ENCODE peak calls at places on chromosomes 11 and 22, in five cellular contexts. One of them, this sample, is unnamed.

GRCh38 chr22:48442663-48443062 is 1385.0 kb downstream of the BRD1 start:
- DNase-seq in A549: no peak
- DNase-seq in glutamatergic neuron: no peak
- DNase-seq in islet precursor cell: no peak
- DNase-seq in HL-60: no peak
- DNase-seq in this sample: no peak

GRCh38 chr11:73350908-73351636 is 25.1 kb upstream of the RELT start:
- DNase-seq in A549: peak
- DNase-seq in glutamatergic neuron: peak
- DNase-seq in islet precursor cell: no peak
- DNase-seq in HL-60: peak
- DNase-seq in this sample: peak

GRCh38 chr11:116918925-116919653 is 81.7 kb upstream of the APOA1 start:
- DNase-seq in A549: no peak
- DNase-seq in glutamatergic neuron: no peak
- DNase-seq in islet precursor cell: no peak
- DNase-seq in HL-60: no peak
- DNase-seq in this sample: no peak

GRCh38 chr11:18383388-18384156 is 10.8 kb upstream of the LDHA start:
- DNase-seq in A549: peak
- DNase-seq in glutamatergic neuron: no peak
- DNase-seq in islet precursor cell: peak
- DNase-seq in HL-60: peak
- DNase-seq in this sample: peak

GRCh38 chr11:71300187-71300586 is 47.8 kb upstream of the SHANK2 start:
- DNase-seq in A549: no peak
- DNase-seq in glutamatergic neuron: no peak
- DNase-seq in islet precursor cell: no peak
- DNase-seq in HL-60: no peak
- DNase-seq in this sample: no peak

GRCh38 chr11:33268945-33269567 is 11.9 kb downstream of the HIPK3 start:
- DNase-seq in A549: no peak
- DNase-seq in glutamatergic neuron: no peak
- DNase-seq in islet precursor cell: no peak
- DNase-seq in HL-60: no peak
- DNase-seq in this sample: no peak

GRCh38 chr11:111793863-111794262 is 27.7 kb upstream of the PPP2R1B start:
- DNase-seq in A549: no peak
- DNase-seq in glutamatergic neuron: no peak
- DNase-seq in islet precursor cell: peak
- DNase-seq in HL-60: no peak
- DNase-seq in this sample: no peak

GRCh38 chr11:132994038-132994502 is 538.2 kb downstream of the OPCML start:
- DNase-seq in A549: no peak
- DNase-seq in glutamatergic neuron: peak
- DNase-seq in islet precursor cell: no peak
- DNase-seq in HL-60: no peak
- DNase-seq in this sample: no peak

GRCh38 chr11:73140213-73141030 is 1.7 kb downstream of the FCHSD2 start:
- DNase-seq in A549: peak
- DNase-seq in glutamatergic neuron: peak
- DNase-seq in islet precursor cell: no peak
- DNase-seq in HL-60: no peak
- DNase-seq in this sample: peak

GRCh38 chr22:46473896-46474557 is 63.4 kb downstream of the CELSR1 start:
- DNase-seq in A549: no peak
- DNase-seq in glutamatergic neuron: no peak
- DNase-seq in islet precursor cell: no peak
- DNase-seq in HL-60: no peak
- DNase-seq in this sample: no peak

GRCh38 chr11:69744435-69744834 is 30.7 kb downstream of the FGF4 start:
- DNase-seq in A549: no peak
- DNase-seq in glutamatergic neuron: no peak
- DNase-seq in islet precursor cell: peak
- DNase-seq in HL-60: no peak
- DNase-seq in this sample: no peak

GRCh38 chr11:130323452-130324448 is 9.0 kb upstream of the ZBTB44 start:
- DNase-seq in A549: no peak
- DNase-seq in glutamatergic neuron: no peak
- DNase-seq in islet precursor cell: no peak
- DNase-seq in HL-60: no peak
- DNase-seq in this sample: no peak

GRCh38 chr11:772429-773390 is 4.6 kb downstream of the GATD1 start:
- DNase-seq in A549: no peak
- DNase-seq in glutamatergic neuron: no peak
- DNase-seq in islet precursor cell: peak
- DNase-seq in HL-60: no peak
- DNase-seq in this sample: no peak

GRCh38 chr11:45158210-45158644 is 11.8 kb downstream of the PRDM11 start:
- DNase-seq in A549: no peak
- DNase-seq in glutamatergic neuron: no peak
- DNase-seq in islet precursor cell: peak
- DNase-seq in HL-60: no peak
- DNase-seq in this sample: peak

GRCh38 chr11:3984896-3985295 is 109.7 kb upstream of the RRM1 start:
- DNase-seq in A549: no peak
- DNase-seq in glutamatergic neuron: no peak
- DNase-seq in islet precursor cell: no peak
- DNase-seq in HL-60: no peak
- DNase-seq in this sample: no peak

GRCh38 chr11:121437686-121438078 is 14.4 kb upstream of the SORL1 start:
- DNase-seq in A549: no peak
- DNase-seq in glutamatergic neuron: no peak
- DNase-seq in islet precursor cell: no peak
- DNase-seq in HL-60: peak
- DNase-seq in this sample: no peak

GRCh38 chr22:21738081-21738480 is 2.5 kb upstream of the YPEL1 start:
- DNase-seq in A549: no peak
- DNase-seq in glutamatergic neuron: no peak
- DNase-seq in islet precursor cell: no peak
- DNase-seq in HL-60: no peak
- DNase-seq in this sample: no peak

GRCh38 chr11:93249437-93250210 is 51.8 kb upstream of the SLC36A4 start:
- DNase-seq in A549: no peak
- DNase-seq in glutamatergic neuron: no peak
- DNase-seq in islet precursor cell: no peak
- DNase-seq in HL-60: no peak
- DNase-seq in this sample: no peak

GRCh38 chr11:129144256-129144655 is 47.9 kb downstream of the ARHGAP32 start:
- DNase-seq in A549: no peak
- DNase-seq in glutamatergic neuron: no peak
- DNase-seq in islet precursor cell: no peak
- DNase-seq in HL-60: no peak
- DNase-seq in this sample: no peak

GRCh38 chr11:115751244-115751643 is 247.0 kb upstream of the CADM1 start:
- DNase-seq in A549: no peak
- DNase-seq in glutamatergic neuron: no peak
- DNase-seq in islet precursor cell: no peak
- DNase-seq in HL-60: no peak
- DNase-seq in this sample: no peak

GRCh38 chr11:64684357-64684756 is 38.6 kb downstream of the NRXN2 start:
- DNase-seq in A549: no peak
- DNase-seq in glutamatergic neuron: no peak
- DNase-seq in islet precursor cell: no peak
- DNase-seq in HL-60: no peak
- DNase-seq in this sample: no peak

GRCh38 chr11:114115406-114116054 is 56.0 kb downstream of the ZBTB16 start:
- DNase-seq in A549: no peak
- DNase-seq in glutamatergic neuron: no peak
- DNase-seq in islet precursor cell: peak
- DNase-seq in HL-60: no peak
- DNase-seq in this sample: no peak

GRCh38 chr22:38412435-38413084 is 42.4 kb downstream of the KCNJ4 start:
- DNase-seq in A549: peak
- DNase-seq in glutamatergic neuron: no peak
- DNase-seq in islet precursor cell: peak
- DNase-seq in HL-60: no peak
- DNase-seq in this sample: no peak

GRCh38 chr22:50473855-50474671 is 772 bp downstream of the SBF1 start:
- DNase-seq in A549: no peak
- DNase-seq in glutamatergic neuron: peak
- DNase-seq in islet precursor cell: no peak
- DNase-seq in HL-60: peak
- DNase-seq in this sample: no peak

GRCh38 chr11:47523491-47524199 is 29.3 kb downstream of the CELF1 start:
- DNase-seq in A549: peak
- DNase-seq in glutamatergic neuron: no peak
- DNase-seq in islet precursor cell: peak
- DNase-seq in HL-60: no peak
- DNase-seq in this sample: no peak

GRCh38 chr11:75563978-75564552 is 2.0 kb downstream of the SERPINH1 start:
- DNase-seq in A549: no peak
- DNase-seq in glutamatergic neuron: peak
- DNase-seq in islet precursor cell: peak
- DNase-seq in HL-60: no peak
- DNase-seq in this sample: no peak

GRCh38 chr22:44382461-44383038 is 69.8 kb upstream of the SHISAL1 start:
- DNase-seq in A549: no peak
- DNase-seq in glutamatergic neuron: peak
- DNase-seq in islet precursor cell: no peak
- DNase-seq in HL-60: no peak
- DNase-seq in this sample: no peak

GRCh38 chr11:44467931-44468330 is 97.5 kb upstream of the CD82 start:
- DNase-seq in A549: no peak
- DNase-seq in glutamatergic neuron: no peak
- DNase-seq in islet precursor cell: no peak
- DNase-seq in HL-60: no peak
- DNase-seq in this sample: no peak

GRCh38 chr11:2233693-2234455 is 36.5 kb downstream of the ASCL2 start:
- DNase-seq in A549: no peak
- DNase-seq in glutamatergic neuron: no peak
- DNase-seq in islet precursor cell: no peak
- DNase-seq in HL-60: no peak
- DNase-seq in this sample: no peak

GRCh38 chr22:50671641-50672040 is 982 bp upstream of the SHANK3 start:
- DNase-seq in A549: no peak
- DNase-seq in glutamatergic neuron: no peak
- DNase-seq in islet precursor cell: no peak
- DNase-seq in HL-60: no peak
- DNase-seq in this sample: no peak

GRCh38 chr11:121958978-121959340 is 157.1 kb downstream of the BLID start:
- DNase-seq in A549: no peak
- DNase-seq in glutamatergic neuron: no peak
- DNase-seq in islet precursor cell: no peak
- DNase-seq in HL-60: no peak
- DNase-seq in this sample: no peak